ENCODE peak calls at places on chromosomes 4 and X, in seven cellular contexts. S is GM12878, E is IMR-90, F is HepG2, B is H1, N is HCT116, R is K562. P is an unnamed sample.

GRCh38 chr4:27921236-27921635 is 1060.6 kb downstream of the STIM2 start:
- DNase-seq in S (no peak), E (peak; percentile 22), F (no peak), B (no peak), N (no peak), R (no peak), P (no peak)

GRCh38 chr4:112361181-112361791 is 64.1 kb downstream of the ALPK1 start:
- DNase-seq in S (peak; percentile 82), E (peak; percentile 27), F (peak; percentile 42), B (peak; percentile 68), N (no peak), R (no peak), P (peak; percentile 0)

GRCh38 chr4:48877827-48878535 is 28.6 kb downstream of the OCIAD2 start:
- DNase-seq in S (no peak), E (no peak), F (no peak), B (no peak), N (no peak), R (no peak), P (no peak)

GRCh38 chr4:163758032-163758431 is 263.5 kb downstream of the TMA16 start:
- DNase-seq in S (no peak), E (no peak), F (no peak), B (no peak), N (no peak), R (no peak), P (no peak)

GRCh38 chr4:48369771-48370170 is 28.4 kb downstream of the SLAIN2 start:
- DNase-seq in S (no peak), E (no peak), F (no peak), B (no peak), N (no peak), R (no peak), P (no peak)

GRCh38 chrX:20306668-20307067 is 40.0 kb upstream of the RPS6KA3 start:
- DNase-seq in S (no peak), E (no peak), F (peak; percentile 64), B (no peak), N (no peak), R (no peak), P (no peak)

GRCh38 chr4:161952382-161952781 is 211.4 kb downstream of the FSTL5 start:
- DNase-seq in S (no peak), E (no peak), F (no peak), B (no peak), N (no peak), R (no peak), P (peak; percentile 7)

GRCh38 chr4:30790123-30790522 is 70.0 kb downstream of the PCDH7 start:
- DNase-seq in S (no peak), E (no peak), F (no peak), B (no peak), N (no peak), R (no peak), P (no peak)

GRCh38 chr4:65623509-65623908 is 46.8 kb downstream of the EPHA5 start:
- DNase-seq in S (no peak), E (peak; percentile 67), F (no peak), B (no peak), N (no peak), R (no peak), P (peak; percentile 13)
- TF ChIP-seq CEBPB in S (no peak), E (no peak), F (no peak), B (no peak), N (no peak), R (no peak), P (no peak)

DNA sequence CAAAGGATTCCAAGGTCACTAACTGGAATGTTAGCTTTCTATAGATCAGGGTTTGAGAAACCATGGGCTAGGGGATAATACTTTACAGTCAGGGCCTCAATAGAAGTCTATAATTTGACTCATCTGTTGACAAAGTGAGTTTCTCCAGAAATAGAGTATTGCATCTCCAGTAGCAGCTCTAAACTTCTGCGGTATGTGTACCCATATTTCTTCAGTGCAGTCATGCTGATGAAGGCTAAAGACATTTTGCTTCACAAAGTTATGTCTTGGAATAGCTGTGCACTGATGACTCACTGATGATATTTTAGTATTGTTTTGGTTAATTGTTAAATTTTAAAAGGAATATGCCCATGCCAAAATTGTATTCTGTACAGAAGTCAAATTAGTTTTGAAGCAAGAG is 464.9 kb upstream of the AMOT start:
- DNase-seq in S (no peak), E (peak; percentile 4), F (no peak), B (no peak), N (no peak), R (no peak), P (no peak)
- TF ChIP-seq CEBPB in S (no peak), E (no peak), F (no peak), B (no peak), N (no peak), R (no peak), P (no peak)

GRCh38 chrX:15314472-15314871 is 968 bp downstream of the ASB11 start:
- DNase-seq in S (no peak), E (no peak), F (no peak), B (no peak), N (no peak), R (no peak), P (no peak)

GRCh38 chrX:15315509-15315908 is at the start of gene ASB11:
- DNase-seq in S (no peak), E (no peak), F (no peak), B (no peak), N (no peak), R (no peak), P (no peak)

GRCh38 chrX:15311119-15311518 is 4.3 kb downstream of the ASB11 start:
- DNase-seq in S (no peak), E (no peak), F (no peak), B (no peak), N (no peak), R (no peak), P (no peak)

DNA sequence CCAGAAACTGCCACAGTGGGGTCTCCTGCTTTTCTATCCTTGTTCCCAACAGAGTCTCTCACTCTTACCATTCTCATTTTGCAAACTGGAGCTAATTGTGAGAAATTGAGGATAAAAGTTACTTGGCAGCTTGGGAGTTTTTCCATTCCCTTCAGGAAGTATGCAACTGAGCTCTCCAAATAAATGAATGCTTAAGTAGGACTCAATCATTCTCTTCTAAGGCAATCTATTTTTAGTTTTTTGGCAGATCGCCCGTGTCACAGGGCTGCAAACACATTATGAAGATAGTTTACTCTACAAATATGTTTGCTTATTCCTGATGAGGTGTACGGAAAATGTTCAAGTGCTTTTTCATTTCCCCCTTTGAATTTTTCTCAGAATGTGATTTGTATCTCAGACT is 5.3 kb downstream of the ASB11 start:
- DNase-seq in S (no peak), E (peak; percentile 6), F (no peak), B (no peak), N (no peak), R (no peak), P (no peak)
- TF ChIP-seq CEBPB in S (no peak), E (no peak), F (no peak), B (no peak), N (no peak), R (no peak), P (no peak)

GRCh38 chrX:66233206-66233605 is 69.2 kb downstream of the HEPH start:
- DNase-seq in S (no peak), E (no peak), F (no peak), B (no peak), N (no peak), R (no peak), P (no peak)
- TF ChIP-seq CEBPB in S (no peak), E (no peak), F (no peak), B (no peak), N (no peak), R (no peak), P (no peak)

GRCh38 chr4:54542540-54543041 is 115.2 kb upstream of the KIT start:
- DNase-seq in S (no peak), E (peak; percentile 16), F (no peak), B (no peak), N (no peak), R (peak; percentile 76), P (no peak)

GRCh38 chr4:54540931-54541330 is 116.8 kb upstream of the KIT start:
- DNase-seq in S (no peak), E (no peak), F (no peak), B (no peak), N (no peak), R (no peak), P (no peak)

GRCh38 chr4:54542119-54542438 is 115.7 kb upstream of the KIT start:
- DNase-seq in S (no peak), E (no peak), F (no peak), B (no peak), N (no peak), R (no peak), P (no peak)

GRCh38 chr4:54541426-54542118 is 116.2 kb upstream of the KIT start:
- DNase-seq in S (no peak), E (peak; percentile 54), F (no peak), B (no peak), N (no peak), R (peak; percentile 45), P (no peak)

GRCh38 chr4:54539500-54540029 is 118.2 kb upstream of the KIT start:
- DNase-seq in S (no peak), E (peak; percentile 46), F (peak; percentile 6), B (peak; percentile 78), N (no peak), R (peak; percentile 20), P (peak; percentile 30)
- TF ChIP-seq CEBPB in S (no peak), E (no peak), F (no peak), B (no peak), N (no peak), R (no peak), P (no peak)

DNA sequence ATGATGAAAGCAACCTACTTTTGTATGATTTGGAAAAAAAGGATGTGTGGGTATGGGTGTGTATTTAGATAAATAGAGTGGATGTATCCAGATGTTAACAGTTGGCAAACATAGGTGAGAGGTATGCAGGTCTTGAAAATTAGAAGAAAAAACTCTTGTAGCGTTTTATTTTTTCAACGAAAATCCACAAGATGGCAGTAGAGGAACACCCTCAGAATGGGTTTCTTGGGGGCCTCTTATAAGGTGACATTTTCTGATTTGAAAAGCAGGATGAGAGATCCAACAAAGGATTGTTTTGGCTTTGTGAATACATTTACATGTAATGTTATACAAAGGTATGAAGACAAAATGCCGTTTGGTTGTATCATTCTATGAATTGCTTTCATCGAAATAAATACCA is 68.3 kb downstream of the FMR1NB start:
- DNase-seq in S (no peak), E (peak; percentile 18), F (peak; percentile 22), B (no peak), N (peak; percentile 1), R (peak; percentile 11), P (peak; percentile 24)
- TF ChIP-seq CEBPB in S (no peak), E (no peak), F (no peak), B (no peak), N (no peak), R (no peak), P (no peak)